ENCODE peak calls at places on chromosomes 4 and X, in eight cellular contexts. C is T-helper 1 cell, M is COR-L47, I is NCI-H1417, B is NT2/D1, T is cerebellar cortex, A is hypothalamus, L is epithelial cell of esophagus. E is an unnamed sample.

GRCh38 chr4:111806331-111806730 is 338.9 kb upstream of the FAM241A start:
- DNase-seq in C (no peak), M (no peak), I (no peak), B (no peak), T (no peak), A (no peak), L (peak), E (no peak)

GRCh38 chr4:23033796-23034195 is 341.1 kb downstream of the GBA3 start:
- DNase-seq in C (no peak), M (no peak), I (no peak), B (peak), T (no peak), A (no peak), L (no peak), E (no peak)

GRCh38 chr4:126939401-126939800 is 693.4 kb upstream of the INTU start:
- DNase-seq in C (no peak), M (no peak), I (no peak), B (no peak), T (no peak), A (no peak), L (peak), E (no peak)

GRCh38 chr4:141669501-141669900 is 33.1 kb downstream of the IL15 start:
- DNase-seq in C (no peak), M (no peak), I (no peak), B (no peak), T (no peak), A (no peak), L (no peak), E (no peak)

GRCh38 chr4:52915730-52916129 is 53.6 kb downstream of the RASL11B start:
- DNase-seq in C (no peak), M (no peak), I (no peak), B (no peak), T (no peak), A (no peak), L (peak), E (no peak)

GRCh38 chrX:136759968-136760367 is 20.8 kb downstream of the ARHGEF6 start:
- DNase-seq in C (no peak), M (no peak), I (no peak), B (peak), T (no peak), A (no peak), L (no peak), E (no peak)

GRCh38 chr4:27524224-27524623 is 663.6 kb downstream of the STIM2 start:
- DNase-seq in C (no peak), M (no peak), I (no peak), B (no peak), T (no peak), A (no peak), L (peak), E (no peak)

GRCh38 chr4:152696764-152697250 is 17.0 kb upstream of the TMEM154 start:
- DNase-seq in C (peak), M (no peak), I (no peak), B (no peak), T (no peak), A (peak), L (peak), E (no peak)

GRCh38 chr4:74237425-74237966 is 70.8 kb upstream of the EPGN start:
- DNase-seq in C (no peak), M (no peak), I (no peak), B (no peak), T (no peak), A (no peak), L (peak), E (no peak)

GRCh38 chr4:108141213-108142045 is 27.3 kb downstream of the LEF1 start:
- DNase-seq in C (no peak), M (peak), I (peak), B (no peak), T (no peak), A (no peak), L (no peak), E (no peak)

GRCh38 chr4:37453361-37454262 is 209.1 kb downstream of the NWD2 start:
- DNase-seq in C (peak), M (peak), I (peak), B (no peak), T (peak), A (peak), L (peak), E (peak)

GRCh38 chr4:37999000-37999745 is 39.0 kb downstream of the PTTG2 start:
- DNase-seq in C (no peak), M (peak), I (peak), B (no peak), T (no peak), A (no peak), L (no peak), E (no peak)

GRCh38 chr4:147928400-147928799 is 196.5 kb downstream of the ARHGAP10 start:
- DNase-seq in C (no peak), M (no peak), I (peak), B (no peak), T (no peak), A (no peak), L (no peak), E (no peak)

GRCh38 chrX:33188286-33188685 is 23.1 kb downstream of the DMD start:
- DNase-seq in C (no peak), M (no peak), I (peak), B (peak), T (no peak), A (no peak), L (no peak), E (no peak)

GRCh38 chr4:124111922-124112321 is 600.6 kb downstream of the ANKRD50 start:
- DNase-seq in C (no peak), M (peak), I (peak), B (peak), T (peak), A (no peak), L (peak), E (peak)

E was measured in G401.